ENCODE peak calls at places on chromosomes 4 and X, in eight cellular contexts. One of them, this sample, is unnamed.
A peak's percentile ranks its signal among the peaks of the same experiment; 100 is the strongest.

GRCh38 chr4:39394706-39395105 is 12.0 kb upstream of the KLB start:
- DNase-seq in body of pancreas: no peak
- DNase-seq in tibial artery: no peak
- DNase-seq in fibroblast of lung: no peak
- DNase-seq in endodermal cell: no peak
- DNase-seq in astrocyte of the spinal cord: no peak
- DNase-seq in keratinocyte: no peak
- DNase-seq in brain microvascular endothelial cell: no peak
- DNase-seq in this sample: no peak

GRCh38 chr4:21949073-21949457 is 493 bp upstream of the KCNIP4 start:
- DNase-seq in brain microvascular endothelial cell: no peak
- DNase-seq in fibroblast of lung: peak; percentile 9
- DNase-seq in endodermal cell: no peak
- DNase-seq in body of pancreas: peak; percentile 11
- DNase-seq in astrocyte of the spinal cord: no peak
- DNase-seq in keratinocyte: no peak
- DNase-seq in tibial artery: no peak
- DNase-seq in this sample: no peak

GRCh38 chr4:134216436-134216835 is 14.8 kb upstream of the PABPC4L start:
- DNase-seq in fibroblast of lung: peak; percentile 93
- DNase-seq in body of pancreas: no peak
- DNase-seq in brain microvascular endothelial cell: peak; percentile 59
- DNase-seq in astrocyte of the spinal cord: peak; percentile 32
- DNase-seq in tibial artery: no peak
- DNase-seq in endodermal cell: no peak
- DNase-seq in keratinocyte: no peak
- DNase-seq in this sample: peak; percentile 45

GRCh38 chrX:103398321-103398937 is 22.1 kb downstream of the BEX3 start:
- DNase-seq in endodermal cell: no peak
- DNase-seq in tibial artery: no peak
- DNase-seq in astrocyte of the spinal cord: peak; percentile 79
- DNase-seq in keratinocyte: no peak
- DNase-seq in fibroblast of lung: peak; percentile 76
- DNase-seq in brain microvascular endothelial cell: peak; percentile 81
- DNase-seq in body of pancreas: no peak
- DNase-seq in this sample: peak; percentile 79

GRCh38 chr4:87033902-87034301 is 99.1 kb downstream of the AFF1 start:
- DNase-seq in fibroblast of lung: no peak
- DNase-seq in endodermal cell: peak; percentile 81
- DNase-seq in body of pancreas: no peak
- DNase-seq in brain microvascular endothelial cell: no peak
- DNase-seq in astrocyte of the spinal cord: no peak
- DNase-seq in keratinocyte: no peak
- DNase-seq in tibial artery: no peak
- DNase-seq in this sample: no peak

GRCh38 chr4:112735474-112735951 is 98.6 kb downstream of the LARP7 start:
- DNase-seq in brain microvascular endothelial cell: no peak
- DNase-seq in fibroblast of lung: no peak
- DNase-seq in endodermal cell: no peak
- DNase-seq in tibial artery: no peak
- DNase-seq in keratinocyte: no peak
- DNase-seq in astrocyte of the spinal cord: peak; percentile 0
- DNase-seq in body of pancreas: no peak
- DNase-seq in this sample: no peak

GRCh38 chrX:118974088-118974907 is at the start of gene LONRF3:
- DNase-seq in astrocyte of the spinal cord: peak; percentile 27
- DNase-seq in keratinocyte: no peak
- DNase-seq in body of pancreas: peak; percentile 79
- DNase-seq in endodermal cell: peak; percentile 53
- DNase-seq in fibroblast of lung: peak; percentile 28
- DNase-seq in brain microvascular endothelial cell: peak; percentile 20
- DNase-seq in tibial artery: peak; percentile 86
- DNase-seq in this sample: peak; percentile 29

GRCh38 chr4:138222041-138222440 is 20.1 kb downstream of the SLC7A11 start:
- DNase-seq in astrocyte of the spinal cord: peak; percentile 64
- DNase-seq in body of pancreas: peak; percentile 16
- DNase-seq in fibroblast of lung: peak; percentile 80
- DNase-seq in brain microvascular endothelial cell: peak; percentile 66
- DNase-seq in endodermal cell: no peak
- DNase-seq in keratinocyte: no peak
- DNase-seq in tibial artery: no peak
- DNase-seq in this sample: peak; percentile 94

GRCh38 chr4:41795796-41796195 is 47.3 kb upstream of the PHOX2B start:
- DNase-seq in brain microvascular endothelial cell: no peak
- DNase-seq in tibial artery: no peak
- DNase-seq in endodermal cell: no peak
- DNase-seq in keratinocyte: no peak
- DNase-seq in body of pancreas: no peak
- DNase-seq in astrocyte of the spinal cord: no peak
- DNase-seq in fibroblast of lung: no peak
- DNase-seq in this sample: no peak

GRCh38 chr4:133130171-133130570 is 18.9 kb upstream of the PCDH10 start:
- DNase-seq in astrocyte of the spinal cord: peak; percentile 64
- DNase-seq in endodermal cell: no peak
- DNase-seq in body of pancreas: no peak
- DNase-seq in brain microvascular endothelial cell: peak; percentile 71
- DNase-seq in keratinocyte: no peak
- DNase-seq in fibroblast of lung: peak; percentile 89
- DNase-seq in tibial artery: no peak
- DNase-seq in this sample: no peak

GRCh38 chr4:98448923-98449322 is 187.7 kb downstream of the RAP1GDS1 start:
- DNase-seq in astrocyte of the spinal cord: no peak
- DNase-seq in keratinocyte: no peak
- DNase-seq in body of pancreas: no peak
- DNase-seq in fibroblast of lung: no peak
- DNase-seq in brain microvascular endothelial cell: no peak
- DNase-seq in endodermal cell: no peak
- DNase-seq in tibial artery: no peak
- DNase-seq in this sample: no peak

GRCh38 chrX:44914532-44915198 is 41.7 kb downstream of the KDM6A start:
- DNase-seq in brain microvascular endothelial cell: peak; percentile 52
- DNase-seq in body of pancreas: no peak
- DNase-seq in keratinocyte: no peak
- DNase-seq in fibroblast of lung: peak; percentile 71
- DNase-seq in tibial artery: no peak
- DNase-seq in astrocyte of the spinal cord: peak; percentile 43
- DNase-seq in endodermal cell: no peak
- DNase-seq in this sample: peak; percentile 19

GRCh38 chr4:89486042-89486441 is 178.4 kb upstream of the GPRIN3 start:
- DNase-seq in keratinocyte: no peak
- DNase-seq in body of pancreas: no peak
- DNase-seq in tibial artery: no peak
- DNase-seq in fibroblast of lung: no peak
- DNase-seq in brain microvascular endothelial cell: no peak
- DNase-seq in astrocyte of the spinal cord: peak; percentile 46
- DNase-seq in endodermal cell: no peak
- DNase-seq in this sample: peak; percentile 42

GRCh38 chrX:50920132-50920531 is 9.6 kb downstream of the BMP15 start:
- DNase-seq in keratinocyte: no peak
- DNase-seq in astrocyte of the spinal cord: peak; percentile 10
- DNase-seq in endodermal cell: no peak
- DNase-seq in fibroblast of lung: peak; percentile 6
- DNase-seq in body of pancreas: no peak
- DNase-seq in brain microvascular endothelial cell: peak; percentile 9
- DNase-seq in tibial artery: no peak
- DNase-seq in this sample: peak; percentile 11

DNA sequence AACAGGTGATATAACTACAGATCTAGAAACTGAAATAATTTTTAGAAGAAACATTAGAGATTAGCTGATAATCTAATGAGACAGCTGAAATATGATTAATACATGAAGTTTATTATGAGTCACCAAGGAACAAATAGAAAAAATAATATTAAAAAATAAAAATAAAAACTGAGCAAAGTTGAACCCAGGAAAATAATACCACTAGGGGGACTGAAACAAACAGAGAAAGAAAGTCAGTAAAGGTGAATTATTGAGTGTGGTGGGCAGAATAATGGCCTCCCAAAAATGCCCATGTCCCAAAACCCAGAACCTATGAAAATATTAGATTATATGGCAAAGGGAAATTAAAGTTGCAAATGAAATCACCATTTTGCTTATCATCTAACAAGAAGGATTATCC is 820.7 kb upstream of the INTU start:
- DNase-seq in keratinocyte: no peak
- DNase-seq in endodermal cell: no peak
- DNase-seq in fibroblast of lung: no peak
- DNase-seq in tibial artery: no peak
- DNase-seq in body of pancreas: no peak
- DNase-seq in astrocyte of the spinal cord: no peak
- DNase-seq in brain microvascular endothelial cell: no peak
- DNase-seq in this sample: no peak
- TF ChIP-seq CTCF in keratinocyte: no peak
- TF ChIP-seq CTCF in endodermal cell: peak; percentile 68
- TF ChIP-seq CTCF in fibroblast of lung: no peak
- TF ChIP-seq CTCF in tibial artery: no peak
- TF ChIP-seq CTCF in body of pancreas: no peak
- TF ChIP-seq CTCF in astrocyte of the spinal cord: no peak
- TF ChIP-seq CTCF in brain microvascular endothelial cell: no peak
- TF ChIP-seq CTCF in this sample: no peak

DNA sequence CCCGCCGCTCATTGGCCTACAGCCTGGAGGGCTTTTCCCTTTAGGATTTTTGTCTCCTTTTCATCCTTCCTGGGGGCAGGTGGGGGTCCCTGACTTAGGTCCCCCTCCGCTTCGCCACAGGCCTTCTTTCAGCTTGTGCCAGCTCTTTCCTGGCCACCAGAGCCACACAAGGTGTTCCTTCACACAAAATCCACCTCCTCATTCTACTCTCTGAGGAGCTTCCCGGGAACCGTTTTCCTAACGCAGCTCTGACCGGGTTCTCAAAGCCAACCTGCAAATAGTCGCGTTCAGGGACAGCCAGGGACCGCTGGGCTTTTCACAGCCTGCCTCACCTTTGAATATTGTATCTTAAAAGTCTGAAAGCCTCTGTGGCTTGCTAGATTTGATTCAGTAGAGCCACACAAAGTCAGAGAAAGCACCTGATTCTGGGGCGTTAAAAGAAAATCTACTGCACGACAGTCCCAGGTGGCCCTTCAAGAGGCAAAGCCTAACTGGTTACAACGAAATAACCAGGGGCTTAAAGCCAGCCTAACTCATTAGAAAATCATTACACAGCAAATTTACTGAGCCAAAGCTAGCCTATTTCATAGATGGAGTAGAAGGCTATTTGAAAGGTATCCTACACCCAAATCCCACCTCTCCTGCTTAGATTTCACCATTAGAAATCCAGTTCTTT is 752 bp upstream of the GPC3 start:
- DNase-seq in endodermal cell: no peak
- DNase-seq in astrocyte of the spinal cord: no peak
- DNase-seq in keratinocyte: no peak
- DNase-seq in tibial artery: no peak
- DNase-seq in fibroblast of lung: no peak
- DNase-seq in brain microvascular endothelial cell: no peak
- DNase-seq in body of pancreas: no peak
- DNase-seq in this sample: no peak
- H3K4me3 ChIP-seq in endodermal cell: peak overlapping the region; percentile 45
- H3K4me3 ChIP-seq in astrocyte of the spinal cord: no peak overlapping the region
- H3K4me3 ChIP-seq in keratinocyte: no peak overlapping the region
- H3K4me3 ChIP-seq in tibial artery: peak overlapping the region; percentile 31
- H3K4me3 ChIP-seq in fibroblast of lung: no peak overlapping the region
- H3K4me3 ChIP-seq in brain microvascular endothelial cell: peak overlapping the region; percentile 35
- H3K4me3 ChIP-seq in body of pancreas: no peak overlapping the region
- H3K4me3 ChIP-seq in this sample: peak overlapping the region; percentile 12

GRCh38 chr4:164933244-164933643 is 44.2 kb downstream of the TRIM61 start:
- DNase-seq in tibial artery: no peak
- DNase-seq in body of pancreas: no peak
- DNase-seq in brain microvascular endothelial cell: no peak
- DNase-seq in fibroblast of lung: no peak
- DNase-seq in astrocyte of the spinal cord: no peak
- DNase-seq in keratinocyte: no peak
- DNase-seq in endodermal cell: peak; percentile 45
- DNase-seq in this sample: no peak

GRCh38 chr4:164943192-164943591 is 34.3 kb downstream of the TRIM61 start:
- DNase-seq in body of pancreas: no peak
- DNase-seq in brain microvascular endothelial cell: no peak
- DNase-seq in astrocyte of the spinal cord: no peak
- DNase-seq in tibial artery: no peak
- DNase-seq in fibroblast of lung: no peak
- DNase-seq in keratinocyte: no peak
- DNase-seq in endodermal cell: no peak
- DNase-seq in this sample: no peak

GRCh38 chr4:164931551-164932324 is 45.7 kb downstream of the TRIM61 start:
- DNase-seq in endodermal cell: peak; percentile 58
- DNase-seq in brain microvascular endothelial cell: peak; percentile 17
- DNase-seq in astrocyte of the spinal cord: no peak
- DNase-seq in keratinocyte: peak; percentile 36
- DNase-seq in tibial artery: no peak
- DNase-seq in body of pancreas: no peak
- DNase-seq in fibroblast of lung: no peak
- DNase-seq in this sample: peak; percentile 42

GRCh38 chr4:164935363-164935762 is 42.1 kb downstream of the TRIM61 start:
- DNase-seq in body of pancreas: no peak
- DNase-seq in tibial artery: no peak
- DNase-seq in endodermal cell: peak; percentile 75
- DNase-seq in astrocyte of the spinal cord: no peak
- DNase-seq in brain microvascular endothelial cell: peak; percentile 11
- DNase-seq in keratinocyte: no peak
- DNase-seq in fibroblast of lung: no peak
- DNase-seq in this sample: no peak

GRCh38 chr4:164937576-164938270 is 39.7 kb downstream of the TRIM61 start:
- DNase-seq in keratinocyte: no peak
- DNase-seq in fibroblast of lung: no peak
- DNase-seq in astrocyte of the spinal cord: no peak
- DNase-seq in brain microvascular endothelial cell: peak; percentile 22
- DNase-seq in body of pancreas: no peak
- DNase-seq in tibial artery: no peak
- DNase-seq in endodermal cell: peak; percentile 84
- DNase-seq in this sample: peak; percentile 48
- TF ChIP-seq CTCF in keratinocyte: peak; percentile 18
- TF ChIP-seq CTCF in fibroblast of lung: peak; percentile 10
- TF ChIP-seq CTCF in astrocyte of the spinal cord: no peak
- TF ChIP-seq CTCF in brain microvascular endothelial cell: peak; percentile 55
- TF ChIP-seq CTCF in body of pancreas: no peak
- TF ChIP-seq CTCF in tibial artery: no peak
- TF ChIP-seq CTCF in endodermal cell: peak; percentile 74
- TF ChIP-seq CTCF in this sample: peak; percentile 28

GRCh38 chr4:126530996-126531585 is 1101.7 kb upstream of the INTU start:
- DNase-seq in keratinocyte: no peak
- DNase-seq in endodermal cell: no peak
- DNase-seq in astrocyte of the spinal cord: peak; percentile 43
- DNase-seq in tibial artery: no peak
- DNase-seq in brain microvascular endothelial cell: no peak
- DNase-seq in fibroblast of lung: peak; percentile 63
- DNase-seq in body of pancreas: no peak
- DNase-seq in this sample: no peak

GRCh38 chr4:126532527-126532926 is 1100.2 kb upstream of the INTU start:
- DNase-seq in brain microvascular endothelial cell: no peak
- DNase-seq in astrocyte of the spinal cord: no peak
- DNase-seq in tibial artery: no peak
- DNase-seq in fibroblast of lung: no peak
- DNase-seq in keratinocyte: no peak
- DNase-seq in body of pancreas: no peak
- DNase-seq in endodermal cell: no peak
- DNase-seq in this sample: no peak

DNA sequence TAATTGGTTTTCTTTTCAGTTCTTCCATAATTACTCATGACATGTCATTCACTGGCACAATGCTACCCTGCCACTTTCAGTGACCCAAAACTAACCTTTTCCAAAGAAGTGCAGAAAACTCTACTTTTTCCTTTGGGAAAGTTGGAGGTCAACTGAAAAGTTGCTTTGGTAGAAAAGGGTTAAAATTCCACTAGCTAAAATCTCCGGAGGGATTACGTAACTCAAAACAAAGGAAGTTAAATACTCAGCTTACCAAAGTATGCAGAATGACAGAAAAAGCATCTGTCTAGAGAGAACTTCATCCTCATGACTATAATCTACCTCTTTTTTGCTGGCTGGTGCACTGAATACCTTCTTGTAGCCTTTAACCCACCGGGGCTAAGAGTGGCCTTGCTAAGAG is 1099.6 kb upstream of the INTU start:
- DNase-seq in astrocyte of the spinal cord: peak; percentile 8
- DNase-seq in tibial artery: no peak
- DNase-seq in brain microvascular endothelial cell: no peak
- DNase-seq in keratinocyte: no peak
- DNase-seq in endodermal cell: no peak
- DNase-seq in fibroblast of lung: peak; percentile 34
- DNase-seq in body of pancreas: no peak
- DNase-seq in this sample: peak; percentile 31
- H3K4me3 ChIP-seq in astrocyte of the spinal cord: no peak overlapping the region
- H3K4me3 ChIP-seq in tibial artery: no peak overlapping the region
- H3K4me3 ChIP-seq in brain microvascular endothelial cell: no peak overlapping the region
- H3K4me3 ChIP-seq in keratinocyte: no peak overlapping the region
- H3K4me3 ChIP-seq in endodermal cell: no peak overlapping the region
- H3K4me3 ChIP-seq in fibroblast of lung: no peak overlapping the region
- H3K4me3 ChIP-seq in body of pancreas: no peak overlapping the region
- H3K4me3 ChIP-seq in this sample: no peak overlapping the region